ENCODE peak calls at places on chromosomes 6 and 20, in seven cellular contexts. F is SK-N-SH, I is H9, E is ascending aorta, B is cardiac muscle cell, G is transverse colon, Q is heart left ventricle. O is an unnamed sample. For H3K4me1, the result is how much of the 10 kb centered on the place peaks cover.

GRCh38 chr6:144406796-144407195 is 121.7 kb downstream of the UTRN start:
- DNase-seq in F (no peak), I (no peak), E (no peak), B (no peak), G (no peak), Q (no peak), O (no peak)

GRCh38 chr6:73528897-73529296 is 8.1 kb upstream of the EEF1A1 start:
- DNase-seq in F (no peak), I (no peak), E (no peak), B (no peak), G (no peak), Q (no peak), O (no peak)

GRCh38 chr20:58545565-58546195 is 30.5 kb upstream of the APCDD1L start:
- DNase-seq in F (no peak), I (no peak), E (no peak), B (no peak), G (no peak), Q (no peak), O (peak)

GRCh38 chr6:42224222-42225042 is 6.8 kb upstream of the MRPS10 start:
- DNase-seq in F (no peak), I (no peak), E (no peak), B (no peak), G (no peak), Q (no peak), O (no peak)

GRCh38 chr20:1900321-1900791 is 5.1 kb downstream of the SIRPA start:
- DNase-seq in F (peak), I (peak), E (no peak), B (peak), G (peak), Q (peak), O (peak)

GRCh38 chr20:14860410-14860814 is 523.0 kb upstream of the FLRT3 start:
- DNase-seq in F (no peak), I (peak), E (no peak), B (peak), G (no peak), Q (no peak), O (no peak)

GRCh38 chr6:82739266-82739665 is 326.4 kb downstream of the UBE3D start:
- DNase-seq in F (no peak), I (no peak), E (no peak), B (no peak), G (no peak), Q (no peak), O (no peak)

GRCh38 chr6:147381734-147382133 is 126.8 kb upstream of the SAMD5 start:
- DNase-seq in F (no peak), I (no peak), E (no peak), B (no peak), G (no peak), Q (no peak), O (no peak)

GRCh38 chr6:132768051-132768517 is 10.4 kb upstream of the VNN2 start:
- DNase-seq in F (peak), I (peak), E (no peak), B (peak), G (peak), Q (peak), O (no peak)

GRCh38 chr20:51639206-51639832 is 96.8 kb upstream of the NFATC2 start:
- DNase-seq in F (peak), I (peak), E (no peak), B (peak), G (peak), Q (peak), O (peak)

GRCh38 chr6:159997498-159998101 is 28.7 kb downstream of the IGF2R start:
- DNase-seq in F (no peak), I (no peak), E (no peak), B (no peak), G (no peak), Q (no peak), O (no peak)

GRCh38 chr6:62150048-62150663 is 135.9 kb downstream of the KHDRBS2 start:
- DNase-seq in F (peak), I (peak), E (no peak), B (peak), G (no peak), Q (no peak), O (no peak)

GRCh38 chr6:76481101-76481500 is 408.6 kb upstream of the IMPG1 start:
- DNase-seq in F (no peak), I (no peak), E (no peak), B (no peak), G (peak), Q (no peak), O (no peak)

GRCh38 chr6:165486183-165487137 is 176.6 kb downstream of the PDE10A start:
- DNase-seq in F (no peak), I (no peak), E (no peak), B (peak), G (no peak), Q (no peak), O (no peak)

GRCh38 chr6:30613251-30614043 is 3.6 kb downstream of the PPP1R10 start:
- DNase-seq in F (no peak), I (no peak), E (no peak), B (no peak), G (no peak), Q (no peak), O (peak)

GRCh38 chr6:121498481-121499276 is 63.2 kb downstream of the GJA1 start:
- DNase-seq in F (no peak), I (no peak), E (no peak), B (no peak), G (no peak), Q (no peak), O (no peak)

GRCh38 chr6:109736273-109737031 is 45.4 kb downstream of the FIG4 start:
- DNase-seq in F (no peak), I (no peak), E (no peak), B (peak), G (no peak), Q (no peak), O (no peak)

GRCh38 chr6:119758385-119758784 is 408.8 kb upstream of the MAN1A1 start:
- DNase-seq in F (no peak), I (no peak), E (no peak), B (no peak), G (no peak), Q (no peak), O (no peak)

GRCh38 chr6:10794239-10794638 is 44.1 kb downstream of the MAK start:
- DNase-seq in F (no peak), I (no peak), E (no peak), B (no peak), G (no peak), Q (no peak), O (no peak)

GRCh38 chr6:7392402-7392801 is 2.8 kb downstream of the RIOK1 start:
- DNase-seq in F (no peak), I (no peak), E (no peak), B (no peak), G (no peak), Q (no peak), O (no peak)

GRCh38 chr6:114747995-114748625 is 405.3 kb upstream of the HS3ST5 start:
- DNase-seq in F (peak), I (no peak), E (no peak), B (peak), G (no peak), Q (no peak), O (no peak)

GRCh38 chr6:80145921-80146320 is 39.5 kb downstream of the BCKDHB start:
- DNase-seq in F (no peak), I (no peak), E (no peak), B (no peak), G (no peak), Q (no peak), O (no peak)

GRCh38 chr6:80144753-80145152 is 38.3 kb downstream of the BCKDHB start:
- DNase-seq in F (no peak), I (no peak), E (no peak), B (no peak), G (no peak), Q (no peak), O (no peak)

GRCh38 chr6:80145509-80145908 is 39.0 kb downstream of the BCKDHB start:
- DNase-seq in F (no peak), I (no peak), E (no peak), B (no peak), G (no peak), Q (no peak), O (no peak)

GRCh38 chr6:80142586-80142985 is 36.1 kb downstream of the BCKDHB start:
- DNase-seq in F (no peak), I (no peak), E (no peak), B (no peak), G (no peak), Q (no peak), O (no peak)

DNA sequence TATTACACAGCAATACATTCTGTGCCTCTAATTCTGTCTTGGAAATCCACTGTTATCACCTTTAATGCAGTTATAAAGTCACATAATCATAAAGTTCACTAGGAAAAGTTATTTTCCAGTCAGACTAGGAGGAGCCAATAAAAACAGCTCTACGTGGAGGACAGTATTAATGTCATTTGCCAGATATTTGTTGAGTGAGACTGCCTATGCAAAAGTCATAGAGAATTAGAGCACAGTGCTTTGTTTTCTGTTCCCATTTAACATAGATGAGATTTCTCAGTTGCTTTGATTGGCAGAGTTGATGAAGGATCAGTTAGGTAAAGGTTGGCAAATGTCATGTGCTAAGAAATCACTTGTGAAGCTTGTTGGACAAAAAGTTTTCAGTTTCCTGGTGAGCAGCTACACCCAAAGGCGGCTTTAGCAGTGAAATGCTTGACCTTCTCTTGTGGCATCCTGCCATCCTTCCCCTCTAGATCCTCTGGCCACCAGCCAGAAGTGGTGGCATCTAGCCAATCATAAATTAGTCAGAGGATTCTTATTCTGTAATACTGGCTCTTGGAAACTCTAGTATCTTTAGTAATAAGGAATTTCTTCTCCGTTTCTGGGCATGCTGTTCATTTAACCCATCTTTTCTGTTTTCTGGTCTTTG is 37.0 kb downstream of the BCKDHB start:
- DNase-seq in F (peak), I (no peak), E (no peak), B (no peak), G (peak), Q (no peak), O (peak)
- H3K4me1 ChIP-seq in F (under half), I (under half), E (under half), B (under half), G (under half), Q (under half), O (under half)

DNA sequence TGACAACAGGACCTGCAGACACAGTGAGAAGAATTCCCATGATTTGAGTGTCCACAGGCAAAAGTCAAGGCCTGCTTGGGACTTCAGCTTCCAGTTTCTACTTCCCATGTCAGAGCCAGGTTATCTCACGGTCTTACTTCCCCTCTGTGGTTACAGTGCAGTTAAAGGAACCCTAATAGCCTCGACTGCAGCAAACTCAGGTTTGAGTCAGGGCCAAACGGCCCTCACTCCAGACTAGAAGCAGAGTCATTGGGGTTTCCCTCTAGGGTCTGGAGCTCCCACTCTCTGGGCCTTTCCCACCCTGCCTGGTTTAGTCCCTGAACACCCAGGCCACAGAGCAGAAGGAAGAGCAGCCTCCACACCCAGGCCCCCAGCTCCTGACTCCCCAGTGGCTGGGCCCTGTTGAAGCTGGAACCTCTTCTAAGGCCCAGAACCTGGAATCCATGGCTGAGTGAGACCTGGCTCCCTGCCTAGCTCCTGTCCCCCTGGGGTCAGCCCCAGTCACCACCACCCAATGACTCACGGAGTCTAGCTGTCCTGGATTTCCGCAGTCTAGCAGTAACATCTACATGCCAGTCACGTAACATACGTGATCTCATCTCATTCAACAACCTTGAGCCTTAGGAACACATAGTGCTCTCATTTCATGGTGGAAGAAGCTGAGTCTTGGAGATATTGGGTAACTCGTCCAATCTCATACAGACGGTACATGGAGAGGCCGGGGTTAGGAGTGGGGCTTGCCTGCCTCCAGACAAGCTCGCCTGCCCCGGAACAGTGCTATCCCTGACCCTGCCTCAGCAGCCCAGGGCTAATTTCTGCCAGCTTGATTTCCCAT is 9.2 kb upstream of the GHRH start:
- DNase-seq in F (no peak), I (no peak), E (no peak), B (no peak), G (no peak), Q (no peak), O (no peak)
- H3K4me1 ChIP-seq in F (under half), I (under half), E (under half), B (under half), G (under half), Q (under half), O (under half)

GRCh38 chr6:116384727-116385461 is 14.1 kb downstream of the DSE start:
- DNase-seq in F (no peak), I (no peak), E (no peak), B (peak), G (no peak), Q (no peak), O (no peak)
- H3K4me1 ChIP-seq in F (under half), I (under half), E (under half), B (under half), G (half or more), Q (under half), O (under half)

DNA sequence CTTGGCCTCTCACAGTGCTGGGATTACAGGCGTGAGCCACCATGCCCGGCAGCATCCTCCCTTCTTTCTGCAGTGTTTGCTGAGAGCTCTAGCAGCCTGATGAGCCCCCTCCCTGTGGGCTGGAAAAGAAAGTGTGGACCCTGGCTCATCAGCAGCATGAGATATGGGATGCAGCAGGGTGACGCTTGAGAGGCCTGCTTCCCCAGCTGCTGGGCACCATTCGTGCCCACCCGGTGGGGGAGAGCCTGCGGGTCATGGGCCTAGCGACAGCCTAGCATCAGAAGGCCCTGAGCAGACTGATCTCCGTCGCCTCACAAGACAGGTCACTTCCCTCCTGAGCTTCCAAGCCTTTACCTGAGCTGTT is 16.0 kb upstream of the CCDC167 start:
- DNase-seq in F (peak), I (no peak), E (no peak), B (no peak), G (no peak), Q (no peak), O (no peak)
- H3K4me1 ChIP-seq in F (under half), I (under half), E (under half), B (under half), G (under half), Q (under half), O (under half)

GRCh38 chr6:43389713-43390265 is 20.3 kb upstream of the ZNF318 start:
- DNase-seq in F (no peak), I (no peak), E (no peak), B (no peak), G (no peak), Q (no peak), O (no peak)
- H3K4me1 ChIP-seq in F (under half), I (under half), E (under half), B (under half), G (under half), Q (under half), O (under half)

GRCh38 chr20:62802026-62802712 is 2.5 kb upstream of the OGFR start:
- DNase-seq in F (no peak), I (no peak), E (no peak), B (no peak), G (no peak), Q (no peak), O (no peak)
- H3K4me1 ChIP-seq in F (under half), I (under half), E (under half), B (under half), G (under half), Q (under half), O (under half)

GRCh38 chr6:35304299-35304698 is 6.7 kb downstream of the DEF6 start:
- DNase-seq in F (no peak), I (no peak), E (no peak), B (no peak), G (no peak), Q (no peak), O (peak)

GRCh38 chr6:35299674-35300073 is 2.1 kb downstream of the DEF6 start:
- DNase-seq in F (no peak), I (no peak), E (no peak), B (no peak), G (peak), Q (no peak), O (peak)

GRCh38 chr6:35300848-35301247 is 3.2 kb downstream of the DEF6 start:
- DNase-seq in F (no peak), I (no peak), E (no peak), B (no peak), G (no peak), Q (no peak), O (peak)

GRCh38 chr6:35305117-35305516 is 7.5 kb downstream of the DEF6 start:
- DNase-seq in F (no peak), I (no peak), E (no peak), B (no peak), G (no peak), Q (no peak), O (peak)

DNA sequence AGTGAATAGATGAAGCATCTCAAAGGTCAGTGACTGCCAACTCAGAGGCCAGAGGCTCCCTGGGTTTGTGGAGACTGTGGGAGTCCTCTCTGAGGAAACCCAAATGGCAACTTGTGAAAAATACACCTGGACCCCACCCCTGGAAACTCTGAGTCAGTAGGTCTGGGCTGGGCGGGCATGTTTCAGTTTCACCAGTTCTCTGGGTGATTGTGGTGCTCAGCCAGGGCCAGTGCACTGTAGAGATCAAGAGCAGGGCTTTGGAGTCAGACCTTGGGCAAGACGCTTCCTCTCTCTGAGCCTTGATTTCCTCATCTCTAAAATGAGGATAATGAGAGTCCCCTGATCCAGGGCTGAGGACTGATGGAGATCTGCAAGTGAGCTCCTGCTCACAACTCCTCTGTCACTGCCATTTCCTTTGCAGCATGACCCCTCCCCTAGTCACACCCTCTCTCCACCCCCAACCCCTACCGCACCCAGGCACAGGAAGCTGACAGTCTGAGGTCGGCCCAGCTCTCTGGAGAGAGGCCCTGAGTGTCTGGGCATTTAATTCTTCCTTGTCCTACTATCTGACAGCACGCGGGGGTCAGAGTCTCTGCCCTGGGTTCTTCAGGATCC is 5.1 kb downstream of the DEF6 start:
- DNase-seq in F (peak), I (peak), E (peak), B (peak), G (peak), Q (peak), O (peak)
- H3K4me1 ChIP-seq in F (under half), I (under half), E (under half), B (under half), G (under half), Q (under half), O (under half)

GRCh38 chr6:32842021-32842650 is 1.7 kb downstream of the PSMB8 start:
- DNase-seq in F (no peak), I (no peak), E (no peak), B (no peak), G (no peak), Q (no peak), O (no peak)
- H3K4me1 ChIP-seq in F (under half), I (under half), E (under half), B (under half), G (half or more), Q (under half), O (under half)

O was measured in sigmoid colon.